ENCODE peak calls at places on chromosome 4, in four cellular contexts. T, O, J and I are unnamed samples.
A peak's percentile ranks its signal among the peaks of the same experiment; 100 is the strongest.

GRCh38 chr4:8524595-8525382 is 55.4 kb upstream of the GPR78 start:
- DNase-seq in T (no peak), O (no peak), J (no peak), I (no peak)

GRCh38 chr4:101292901-101293300 is 54.4 kb downstream of the PPP3CA start:
- DNase-seq in T (no peak), O (no peak), J (no peak), I (no peak)

GRCh38 chr4:163548481-163549243 is 54.2 kb downstream of the TMA16 start:
- DNase-seq in T (no peak), O (peak; percentile 49), J (no peak), I (peak; percentile 37)

GRCh38 chr4:40321671-40322131 is 13.4 kb upstream of the CHRNA9 start:
- DNase-seq in T (no peak), O (no peak), J (no peak), I (no peak)

GRCh38 chr4:1010522-1011021 is 854 bp upstream of the FGFRL1 start:
- DNase-seq in T (no peak), O (peak; percentile 63), J (peak; percentile 53), I (no peak)

GRCh38 chr4:147741190-147741788 is 9.4 kb downstream of the ARHGAP10 start:
- DNase-seq in T (no peak), O (no peak), J (no peak), I (no peak)

GRCh38 chr4:147822128-147822527 is 90.2 kb downstream of the ARHGAP10 start:
- DNase-seq in T (no peak), O (no peak), J (no peak), I (peak; percentile 39)

GRCh38 chr4:153267915-153268694 is 63.9 kb downstream of the TRIM2 start:
- DNase-seq in T (no peak), O (no peak), J (no peak), I (no peak)

GRCh38 chr4:25760518-25761157 is 102.2 kb downstream of the SEL1L3 start:
- DNase-seq in T (no peak), O (no peak), J (no peak), I (no peak)

GRCh38 chr4:40316782-40317635 is 18.1 kb upstream of the CHRNA9 start:
- DNase-seq in T (peak; percentile 88), O (peak; percentile 87), J (peak; percentile 80), I (peak; percentile 47)

GRCh38 chr4:42399393-42399792 is 2.1 kb downstream of the SHISA3 start:
- DNase-seq in T (no peak), O (no peak), J (no peak), I (no peak)

GRCh38 chr4:46648088-46648744 is 258.3 kb upstream of the GABRA2 start:
- DNase-seq in T (peak; percentile 28), O (peak; percentile 18), J (no peak), I (peak; percentile 37)

GRCh38 chr4:110475881-110476818 is at the start of gene ENPEP:
- DNase-seq in T (no peak), O (no peak), J (no peak), I (no peak)

GRCh38 chr4:153233761-153234371 is 29.6 kb downstream of the TRIM2 start:
- DNase-seq in T (no peak), O (no peak), J (peak; percentile 78), I (no peak)

GRCh38 chr4:172980178-172980577 is 188.4 kb upstream of the GALNT7 start:
- DNase-seq in T (no peak), O (no peak), J (no peak), I (no peak)

GRCh38 chr4:109548655-109549054 is 11.4 kb upstream of the MCUB start:
- DNase-seq in T (no peak), O (no peak), J (no peak), I (no peak)

GRCh38 chr4:40194602-40195161 is 2.1 kb upstream of the RHOH start:
- DNase-seq in T (no peak), O (peak; percentile 62), J (no peak), I (peak; percentile 36)

GRCh38 chr4:142549248-142549647 is 296.9 kb downstream of the INPP4B start:
- DNase-seq in T (no peak), O (no peak), J (no peak), I (no peak)

GRCh38 chr4:26687728-26688127 is 103.8 kb downstream of the TBC1D19 start:
- DNase-seq in T (no peak), O (no peak), J (no peak), I (no peak)

GRCh38 chr4:93157984-93158383 is 670.6 kb upstream of the ATOH1 start:
- DNase-seq in T (no peak), O (no peak), J (no peak), I (no peak)

GRCh38 chr4:160375746-160376452 is 1273.0 kb downstream of the RAPGEF2 start:
- DNase-seq in T (no peak), O (no peak), J (no peak), I (no peak)

GRCh38 chr4:61462451-61463326 is 262.6 kb downstream of the ADGRL3 start:
- DNase-seq in T (no peak), O (no peak), J (no peak), I (peak; percentile 84)

GRCh38 chr4:100190643-100191600 is 654 bp upstream of the DDIT4L start:
- DNase-seq in T (no peak), O (no peak), J (no peak), I (no peak)

GRCh38 chr4:31052519-31052918 is 332.4 kb downstream of the PCDH7 start:
- DNase-seq in T (no peak), O (no peak), J (no peak), I (no peak)

GRCh38 chr4:7725951-7726350 is 213.7 kb downstream of the AFAP1 start:
- DNase-seq in T (no peak), O (no peak), J (no peak), I (no peak)

GRCh38 chr4:138870739-138871633 is 144.6 kb upstream of the NOCT start:
- DNase-seq in T (peak; percentile 50), O (peak; percentile 78), J (peak; percentile 65), I (peak; percentile 55)

GRCh38 chr4:78706302-78706701 is 69.8 kb upstream of the BMP2K start:
- DNase-seq in T (no peak), O (no peak), J (no peak), I (no peak)

GRCh38 chr4:185660340-185660739 is 125.0 kb upstream of the PDLIM3 start:
- DNase-seq in T (no peak), O (no peak), J (no peak), I (no peak)

GRCh38 chr4:53586121-53586816 is 5.0 kb downstream of the LNX1 start:
- DNase-seq in T (no peak), O (no peak), J (no peak), I (no peak)

GRCh38 chr4:8534129-8534528 is 46.1 kb upstream of the GPR78 start:
- DNase-seq in T (no peak), O (no peak), J (peak; percentile 39), I (no peak)

GRCh38 chr4:85725727-85726170 is 250.8 kb downstream of the ARHGAP24 start:
- DNase-seq in T (no peak), O (peak; percentile 67), J (no peak), I (no peak)

GRCh38 chr4:81573817-81574216 is 102.1 kb upstream of the RASGEF1B start:
- DNase-seq in T (no peak), O (no peak), J (no peak), I (no peak)

GRCh38 chr4:3123201-3123671 is 48.8 kb downstream of the HTT start:
- DNase-seq in T (no peak), O (no peak), J (no peak), I (no peak)
- TF ChIP-seq TCF7L2 in T (no peak), O (no peak), J (no peak), I (no peak)

DNA sequence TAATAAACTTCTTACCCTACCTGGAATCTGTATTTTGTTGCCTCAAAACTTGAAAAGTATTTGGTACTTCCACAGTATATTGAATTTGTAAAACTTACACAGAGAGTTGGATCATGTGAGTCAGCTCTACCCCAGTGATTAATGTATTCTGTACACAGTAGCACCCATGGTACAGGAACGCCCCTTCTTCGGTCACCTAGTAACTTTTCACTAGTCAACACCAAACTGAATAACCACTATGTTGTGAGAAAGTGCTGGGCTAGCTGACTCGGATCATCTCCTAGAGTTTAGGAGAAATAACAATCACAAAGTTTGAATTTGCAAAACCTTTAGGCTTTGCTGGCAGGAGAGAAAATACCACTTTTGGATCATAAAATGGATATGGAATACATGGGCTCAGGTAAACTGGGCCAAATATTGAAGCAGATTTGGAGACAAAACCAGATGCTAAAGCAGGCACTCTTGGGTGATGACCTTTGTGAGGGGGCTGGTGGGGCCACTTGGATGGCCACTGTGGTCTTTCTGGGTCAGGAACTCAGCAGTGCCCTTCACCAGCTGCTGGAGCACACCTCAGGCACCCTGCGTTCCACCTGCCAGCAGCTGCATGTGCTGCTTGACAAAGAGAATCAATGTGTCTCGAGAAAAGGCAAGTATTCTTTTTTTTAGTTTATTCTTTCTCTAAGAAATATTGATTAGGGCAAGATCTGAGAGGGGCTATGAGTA is at the start of gene DTHD1:
- DNase-seq in T (no peak), O (no peak), J (no peak), I (no peak)
- TF ChIP-seq TCF7L2 in T (no peak), O (no peak), J (no peak), I (no peak)

DNA sequence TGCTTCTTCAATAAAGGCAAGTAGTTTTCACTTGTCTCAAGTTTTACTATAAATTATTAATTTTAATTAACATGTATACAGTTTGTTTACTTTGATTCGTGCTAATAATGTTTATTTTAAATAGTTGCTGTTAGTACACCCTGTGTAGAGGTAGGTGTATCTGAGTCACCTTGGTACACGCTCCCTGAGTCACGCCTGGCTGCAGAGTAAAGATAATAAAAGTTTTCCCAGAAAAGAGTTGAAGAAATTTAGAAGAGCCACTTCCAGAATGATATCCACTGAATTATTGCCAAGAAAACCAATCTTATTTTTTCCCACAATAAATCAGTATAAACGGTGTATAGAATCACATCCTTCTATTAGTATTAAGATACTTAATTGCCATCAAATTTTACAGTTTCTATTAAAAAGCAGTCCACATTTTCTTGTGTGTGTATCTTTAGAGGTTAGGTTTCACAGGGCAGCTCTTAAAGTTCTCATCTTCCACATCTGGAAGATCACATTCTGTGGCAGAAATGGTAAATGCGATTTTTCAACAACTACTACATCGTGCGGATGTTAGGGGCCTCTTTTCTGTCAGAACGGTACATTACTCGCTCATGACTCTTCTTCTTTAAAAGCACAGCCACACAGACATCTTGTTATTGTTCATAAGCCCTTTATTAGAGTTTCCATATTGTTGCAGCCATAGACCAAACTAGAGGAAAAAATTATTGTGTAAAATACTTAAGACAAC is 55.4 kb downstream of the HADH start:
- DNase-seq in T (no peak), O (peak; percentile 65), J (no peak), I (no peak)
- TF ChIP-seq TCF7L2 in T (no peak), O (no peak), J (no peak), I (no peak)

GRCh38 chr4:44629280-44629866 is 22.1 kb downstream of the YIPF7 start:
- DNase-seq in T (peak; percentile 17), O (peak; percentile 55), J (peak; percentile 35), I (peak; percentile 41)
- TF ChIP-seq TCF7L2 in T (no peak), O (no peak), J (no peak), I (no peak)

GRCh38 chr4:2767046-2767704 is 11.0 kb upstream of the TNIP2 start:
- DNase-seq in T (no peak), O (no peak), J (no peak), I (no peak)
- TF ChIP-seq TCF7L2 in T (no peak), O (no peak), J (no peak), I (no peak)

GRCh38 chr4:38574559-38575333 is 89.3 kb upstream of the KLF3 start:
- DNase-seq in T (no peak), O (no peak), J (no peak), I (no peak)
- TF ChIP-seq TCF7L2 in T (no peak), O (no peak), J (no peak), I (no peak)

DNA sequence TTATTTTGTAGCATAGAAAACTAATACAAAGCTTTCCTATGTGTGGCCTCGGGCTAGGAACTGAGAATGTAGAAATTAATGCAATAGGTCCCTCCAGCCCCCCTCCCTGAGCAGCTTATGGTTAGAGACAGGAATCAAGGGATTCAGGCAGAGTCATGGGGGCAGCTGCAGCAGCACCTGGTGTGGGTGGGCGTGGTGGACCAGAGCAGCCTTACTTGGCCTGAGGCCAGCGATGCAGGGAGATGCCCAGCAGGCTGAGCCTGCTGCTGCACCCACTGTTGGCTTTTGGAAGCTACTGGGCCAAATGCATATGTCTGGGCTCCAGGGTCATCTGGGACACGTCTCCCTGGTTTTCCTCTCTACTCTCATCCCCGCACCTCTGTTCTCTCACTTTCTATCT is 74.0 kb downstream of the STK32B start:
- DNase-seq in T (no peak), O (no peak), J (no peak), I (no peak)
- TF ChIP-seq TCF7L2 in T (no peak), O (no peak), J (no peak), I (no peak)